ENCODE peak calls at places on chromosome 21, in seven cellular contexts. One of them, this sample, is unnamed.

GRCh38 chr21:37793660-37794059 is 122.6 kb downstream of the KCNJ6 start:
- DNase-seq in SK-N-SH: no peak
- DNase-seq in A549: no peak
- DNase-seq in GM23338: no peak
- DNase-seq in HCT116: no peak
- DNase-seq in HepG2: no peak
- DNase-seq in Panc1: no peak
- DNase-seq in this sample: no peak

GRCh38 chr21:31099122-31099521 is 60.8 kb upstream of the KRTAP19-8 start:
- DNase-seq in SK-N-SH: no peak
- DNase-seq in A549: no peak
- DNase-seq in GM23338: no peak
- DNase-seq in HCT116: no peak
- DNase-seq in HepG2: no peak
- DNase-seq in Panc1: no peak
- DNase-seq in this sample: no peak

GRCh38 chr21:44940116-44940631 is 345 bp downstream of the SLX9 start:
- DNase-seq in SK-N-SH: no peak
- DNase-seq in A549: no peak
- DNase-seq in GM23338: peak
- DNase-seq in HCT116: no peak
- DNase-seq in HepG2: no peak
- DNase-seq in Panc1: no peak
- DNase-seq in this sample: peak

GRCh38 chr21:17921579-17922530 is 102.7 kb upstream of the C21orf91 start:
- DNase-seq in SK-N-SH: peak
- DNase-seq in A549: no peak
- DNase-seq in GM23338: no peak
- DNase-seq in HCT116: no peak
- DNase-seq in HepG2: no peak
- DNase-seq in Panc1: no peak
- DNase-seq in this sample: no peak

GRCh38 chr21:45982758-45983731 is 1.5 kb downstream of the COL6A1 start:
- DNase-seq in SK-N-SH: peak
- DNase-seq in A549: no peak
- DNase-seq in GM23338: no peak
- DNase-seq in HCT116: no peak
- DNase-seq in HepG2: no peak
- DNase-seq in Panc1: no peak
- DNase-seq in this sample: no peak

GRCh38 chr21:34574581-34574980 is 40.3 kb downstream of the RCAN1 start:
- DNase-seq in SK-N-SH: no peak
- DNase-seq in A549: no peak
- DNase-seq in GM23338: no peak
- DNase-seq in HCT116: no peak
- DNase-seq in HepG2: no peak
- DNase-seq in Panc1: no peak
- DNase-seq in this sample: no peak

GRCh38 chr21:33396966-33397365 is 6.2 kb upstream of the IFNGR2 start:
- DNase-seq in SK-N-SH: no peak
- DNase-seq in A549: no peak
- DNase-seq in GM23338: no peak
- DNase-seq in HCT116: no peak
- DNase-seq in HepG2: no peak
- DNase-seq in Panc1: no peak
- DNase-seq in this sample: no peak

GRCh38 chr21:46095814-46096595 is 1.9 kb upstream of the COL6A2 start:
- DNase-seq in SK-N-SH: no peak
- DNase-seq in A549: no peak
- DNase-seq in GM23338: no peak
- DNase-seq in HCT116: no peak
- DNase-seq in HepG2: no peak
- DNase-seq in Panc1: no peak
- DNase-seq in this sample: no peak

GRCh38 chr21:45279446-45280177 is 8.1 kb downstream of the POFUT2 start:
- DNase-seq in SK-N-SH: no peak
- DNase-seq in A549: no peak
- DNase-seq in GM23338: no peak
- DNase-seq in HCT116: no peak
- DNase-seq in HepG2: no peak
- DNase-seq in Panc1: no peak
- DNase-seq in this sample: no peak

GRCh38 chr21:38380391-38381137 is 117.7 kb downstream of the ERG start:
- DNase-seq in SK-N-SH: peak
- DNase-seq in A549: peak
- DNase-seq in GM23338: peak
- DNase-seq in HCT116: no peak
- DNase-seq in HepG2: no peak
- DNase-seq in Panc1: no peak
- DNase-seq in this sample: no peak

GRCh38 chr21:37149411-37149810 is 76.4 kb downstream of the TTC3 start:
- DNase-seq in SK-N-SH: no peak
- DNase-seq in A549: no peak
- DNase-seq in GM23338: no peak
- DNase-seq in HCT116: no peak
- DNase-seq in HepG2: peak
- DNase-seq in Panc1: no peak
- DNase-seq in this sample: no peak

GRCh38 chr21:33383056-33383888 is 19.9 kb upstream of the IFNGR2 start:
- DNase-seq in SK-N-SH: no peak
- DNase-seq in A549: peak
- DNase-seq in GM23338: peak
- DNase-seq in HCT116: peak
- DNase-seq in HepG2: peak
- DNase-seq in Panc1: no peak
- DNase-seq in this sample: peak

GRCh38 chr21:35904995-35905972 is 155.0 kb downstream of the SETD4 start:
- DNase-seq in SK-N-SH: no peak
- DNase-seq in A549: no peak
- DNase-seq in GM23338: no peak
- DNase-seq in HCT116: no peak
- DNase-seq in HepG2: no peak
- DNase-seq in Panc1: no peak
- DNase-seq in this sample: no peak

GRCh38 chr21:45590726-45591618 is 48.7 kb upstream of the SLC19A1 start:
- DNase-seq in SK-N-SH: no peak
- DNase-seq in A549: no peak
- DNase-seq in GM23338: peak
- DNase-seq in HCT116: no peak
- DNase-seq in HepG2: no peak
- DNase-seq in Panc1: no peak
- DNase-seq in this sample: peak

GRCh38 chr21:46219591-46220239 is 8.9 kb downstream of the LSS start:
- DNase-seq in SK-N-SH: no peak
- DNase-seq in A549: no peak
- DNase-seq in GM23338: no peak
- DNase-seq in HCT116: no peak
- DNase-seq in HepG2: no peak
- DNase-seq in Panc1: no peak
- DNase-seq in this sample: no peak

GRCh38 chr21:25801217-25802015 is 66.6 kb downstream of the GABPA start:
- DNase-seq in SK-N-SH: peak
- DNase-seq in A549: peak
- DNase-seq in GM23338: peak
- DNase-seq in HCT116: peak
- DNase-seq in HepG2: peak
- DNase-seq in Panc1: peak
- DNase-seq in this sample: peak

GRCh38 chr21:30733026-30733425 is 14.0 kb downstream of the KRTAP21-2 start:
- DNase-seq in SK-N-SH: no peak
- DNase-seq in A549: no peak
- DNase-seq in GM23338: no peak
- DNase-seq in HCT116: no peak
- DNase-seq in HepG2: no peak
- DNase-seq in Panc1: no peak
- DNase-seq in this sample: no peak

GRCh38 chr21:45613881-45614280 is 29.6 kb upstream of the PCBP3 start:
- DNase-seq in SK-N-SH: no peak
- DNase-seq in A549: no peak
- DNase-seq in GM23338: no peak
- DNase-seq in HCT116: no peak
- DNase-seq in HepG2: no peak
- DNase-seq in Panc1: no peak
- DNase-seq in this sample: no peak

GRCh38 chr21:45465611-45466329 is 60.8 kb downstream of the COL18A1 start:
- DNase-seq in SK-N-SH: peak
- DNase-seq in A549: no peak
- DNase-seq in GM23338: no peak
- DNase-seq in HCT116: no peak
- DNase-seq in HepG2: no peak
- DNase-seq in Panc1: no peak
- DNase-seq in this sample: no peak

GRCh38 chr21:45570826-45571601 is 28.8 kb upstream of the SLC19A1 start:
- DNase-seq in SK-N-SH: peak
- DNase-seq in A549: no peak
- DNase-seq in GM23338: no peak
- DNase-seq in HCT116: no peak
- DNase-seq in HepG2: no peak
- DNase-seq in Panc1: no peak
- DNase-seq in this sample: no peak

GRCh38 chr21:37868896-37869295 is 47.4 kb downstream of the KCNJ6 start:
- DNase-seq in SK-N-SH: no peak
- DNase-seq in A549: no peak
- DNase-seq in GM23338: no peak
- DNase-seq in HCT116: no peak
- DNase-seq in HepG2: no peak
- DNase-seq in Panc1: no peak
- DNase-seq in this sample: no peak

GRCh38 chr21:45859041-45859761 is 122.4 kb upstream of the COL6A1 start:
- DNase-seq in SK-N-SH: no peak
- DNase-seq in A549: no peak
- DNase-seq in GM23338: no peak
- DNase-seq in HCT116: no peak
- DNase-seq in HepG2: peak
- DNase-seq in Panc1: no peak
- DNase-seq in this sample: no peak

GRCh38 chr21:45577806-45578801 is 35.9 kb upstream of the SLC19A1 start:
- DNase-seq in SK-N-SH: peak
- DNase-seq in A549: no peak
- DNase-seq in GM23338: no peak
- DNase-seq in HCT116: no peak
- DNase-seq in HepG2: peak
- DNase-seq in Panc1: no peak
- DNase-seq in this sample: no peak

GRCh38 chr21:46544003-46544402 is 60.9 kb downstream of the S100B start:
- DNase-seq in SK-N-SH: no peak
- DNase-seq in A549: no peak
- DNase-seq in GM23338: no peak
- DNase-seq in HCT116: no peak
- DNase-seq in HepG2: no peak
- DNase-seq in Panc1: no peak
- DNase-seq in this sample: no peak

GRCh38 chr21:39105341-39105765 is 77.9 kb downstream of the PSMG1 start:
- DNase-seq in SK-N-SH: no peak
- DNase-seq in A549: no peak
- DNase-seq in GM23338: no peak
- DNase-seq in HCT116: no peak
- DNase-seq in HepG2: peak
- DNase-seq in Panc1: no peak
- DNase-seq in this sample: peak

GRCh38 chr21:42145569-42146250 is 73.2 kb upstream of the ABCG1 start:
- DNase-seq in SK-N-SH: peak
- DNase-seq in A549: peak
- DNase-seq in GM23338: peak
- DNase-seq in HCT116: peak
- DNase-seq in HepG2: peak
- DNase-seq in Panc1: no peak
- DNase-seq in this sample: peak
- TF ChIP-seq REST in SK-N-SH: no peak
- TF ChIP-seq REST in A549: no peak
- TF ChIP-seq REST in GM23338: no peak
- TF ChIP-seq REST in HCT116: no peak
- TF ChIP-seq REST in HepG2: no peak
- TF ChIP-seq REST in Panc1: no peak
- TF ChIP-seq REST in this sample: no peak

GRCh38 chr21:43785134-43785533 is 4.2 kb upstream of the RRP1 start:
- DNase-seq in SK-N-SH: no peak
- DNase-seq in A549: no peak
- DNase-seq in GM23338: no peak
- DNase-seq in HCT116: no peak
- DNase-seq in HepG2: no peak
- DNase-seq in Panc1: no peak
- DNase-seq in this sample: no peak
- TF ChIP-seq REST in SK-N-SH: no peak
- TF ChIP-seq REST in A549: no peak
- TF ChIP-seq REST in GM23338: no peak
- TF ChIP-seq REST in HCT116: no peak
- TF ChIP-seq REST in HepG2: no peak
- TF ChIP-seq REST in Panc1: no peak
- TF ChIP-seq REST in this sample: no peak

GRCh38 chr21:29449306-29449940 is 150.7 kb downstream of the BACH1 start:
- DNase-seq in SK-N-SH: no peak
- DNase-seq in A549: no peak
- DNase-seq in GM23338: no peak
- DNase-seq in HCT116: no peak
- DNase-seq in HepG2: no peak
- DNase-seq in Panc1: no peak
- DNase-seq in this sample: no peak

GRCh38 chr21:29453511-29453910 is 154.8 kb downstream of the BACH1 start:
- DNase-seq in SK-N-SH: no peak
- DNase-seq in A549: no peak
- DNase-seq in GM23338: no peak
- DNase-seq in HCT116: no peak
- DNase-seq in HepG2: no peak
- DNase-seq in Panc1: no peak
- DNase-seq in this sample: no peak

GRCh38 chr21:29454179-29454578 is 155.5 kb downstream of the BACH1 start:
- DNase-seq in SK-N-SH: no peak
- DNase-seq in A549: no peak
- DNase-seq in GM23338: no peak
- DNase-seq in HCT116: no peak
- DNase-seq in HepG2: no peak
- DNase-seq in Panc1: no peak
- DNase-seq in this sample: no peak

GRCh38 chr21:29443398-29444010 is 144.8 kb downstream of the BACH1 start:
- DNase-seq in SK-N-SH: no peak
- DNase-seq in A549: no peak
- DNase-seq in GM23338: no peak
- DNase-seq in HCT116: no peak
- DNase-seq in HepG2: no peak
- DNase-seq in Panc1: no peak
- DNase-seq in this sample: no peak

GRCh38 chr21:29448766-29449165 is 150.0 kb downstream of the BACH1 start:
- DNase-seq in SK-N-SH: no peak
- DNase-seq in A549: no peak
- DNase-seq in GM23338: no peak
- DNase-seq in HCT116: no peak
- DNase-seq in HepG2: no peak
- DNase-seq in Panc1: no peak
- DNase-seq in this sample: no peak
- TF ChIP-seq REST in SK-N-SH: no peak
- TF ChIP-seq REST in A549: no peak
- TF ChIP-seq REST in GM23338: no peak
- TF ChIP-seq REST in HCT116: no peak
- TF ChIP-seq REST in HepG2: no peak
- TF ChIP-seq REST in Panc1: no peak
- TF ChIP-seq REST in this sample: no peak

DNA sequence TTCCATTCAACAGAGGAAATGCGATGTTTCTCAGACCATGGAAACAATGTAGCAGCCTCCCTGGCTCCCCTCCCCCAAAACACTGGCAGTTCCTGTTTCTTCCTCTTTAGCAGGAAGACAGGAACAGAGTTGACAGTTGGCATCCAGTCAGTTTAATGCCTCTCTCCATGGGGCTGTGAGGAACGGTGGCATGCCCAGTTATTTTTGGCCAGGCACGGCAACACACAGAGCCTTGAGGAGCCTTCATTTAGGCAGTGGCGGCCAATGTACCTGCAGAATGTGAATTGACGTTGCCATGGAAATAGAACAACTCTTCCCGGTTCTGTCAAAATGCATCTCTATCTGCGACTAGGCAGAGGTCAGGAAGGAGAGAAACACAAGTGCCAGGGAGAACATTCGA is 330.6 kb downstream of the DSCAM start:
- DNase-seq in SK-N-SH: no peak
- DNase-seq in A549: no peak
- DNase-seq in GM23338: peak
- DNase-seq in HCT116: no peak
- DNase-seq in HepG2: no peak
- DNase-seq in Panc1: no peak
- DNase-seq in this sample: peak
- TF ChIP-seq REST in SK-N-SH: no peak
- TF ChIP-seq REST in A549: no peak
- TF ChIP-seq REST in GM23338: no peak
- TF ChIP-seq REST in HCT116: no peak
- TF ChIP-seq REST in HepG2: no peak
- TF ChIP-seq REST in Panc1: no peak
- TF ChIP-seq REST in this sample: no peak